ENCODE peak calls at places on chromosome 21, in ten cellular contexts. U, D, X, V, R, A, I, S, M and F are unnamed samples.

GRCh38 chr21:34846601-34847112 is 177.9 kb downstream of the CLIC6 start:
- DNase-seq in I (no peak), R (peak; percentile 42), A (peak; percentile 50), V (peak; percentile 70), X (peak; percentile 61), D (peak; percentile 58), S (peak; percentile 89), U (no peak), M (peak; percentile 93), F (peak; percentile 21)

GRCh38 chr21:36347278-36347961 is 27.4 kb downstream of the MORC3 start:
- DNase-seq in S (no peak), R (no peak), M (no peak), X (peak; percentile 11), U (no peak), V (no peak), D (no peak), A (no peak), I (no peak), F (no peak)

GRCh38 chr21:38486705-38487104 is 11.6 kb downstream of the ERG start:
- DNase-seq in R (no peak), I (no peak), A (no peak), V (no peak), U (no peak), D (no peak), X (no peak), S (no peak), M (no peak), F (no peak)

GRCh38 chr21:9741343-9741742 is 780.0 kb upstream of the TPTE start:
- DNase-seq in A (no peak), X (no peak), S (no peak), V (no peak), D (no peak), R (no peak), U (no peak), M (no peak), I (no peak), F (no peak)

GRCh38 chr21:39014751-39015150 is 168.5 kb downstream of the PSMG1 start:
- DNase-seq in S (peak; percentile 99), V (no peak), M (peak; percentile 98), R (peak; percentile 91), U (no peak), D (peak; percentile 97), X (peak; percentile 96), A (no peak), I (no peak), F (no peak)

GRCh38 chr21:25456672-25457071 is 150.6 kb downstream of the MRPL39 start:
- DNase-seq in I (no peak), V (no peak), D (peak; percentile 5), A (no peak), X (no peak), U (no peak), M (peak; percentile 79), R (no peak), S (no peak), F (no peak)

GRCh38 chr21:36710729-36711048 is 11.8 kb downstream of the SIM2 start:
- DNase-seq in M (no peak), I (no peak), X (no peak), A (no peak), U (no peak), S (no peak), D (no peak), V (peak; percentile 62), R (no peak), F (no peak)

GRCh38 chr21:36587388-36587787 is 107.5 kb upstream of the CLDN14 start:
- DNase-seq in M (peak; percentile 11), V (no peak), R (no peak), A (no peak), I (no peak), U (no peak), X (no peak), S (no peak), D (no peak), F (no peak)

GRCh38 chr21:32538147-32538792 is 47.1 kb downstream of the TCP10L start:
- DNase-seq in A (no peak), U (peak; percentile 27), S (no peak), I (no peak), R (no peak), D (no peak), X (no peak), M (peak; percentile 34), V (no peak), F (no peak)

GRCh38 chr21:32496536-32496935 is 84.0 kb downstream of the EVA1C start:
- DNase-seq in M (no peak), S (no peak), D (no peak), I (no peak), U (no peak), R (no peak), X (no peak), V (no peak), A (no peak), F (no peak)

DNA sequence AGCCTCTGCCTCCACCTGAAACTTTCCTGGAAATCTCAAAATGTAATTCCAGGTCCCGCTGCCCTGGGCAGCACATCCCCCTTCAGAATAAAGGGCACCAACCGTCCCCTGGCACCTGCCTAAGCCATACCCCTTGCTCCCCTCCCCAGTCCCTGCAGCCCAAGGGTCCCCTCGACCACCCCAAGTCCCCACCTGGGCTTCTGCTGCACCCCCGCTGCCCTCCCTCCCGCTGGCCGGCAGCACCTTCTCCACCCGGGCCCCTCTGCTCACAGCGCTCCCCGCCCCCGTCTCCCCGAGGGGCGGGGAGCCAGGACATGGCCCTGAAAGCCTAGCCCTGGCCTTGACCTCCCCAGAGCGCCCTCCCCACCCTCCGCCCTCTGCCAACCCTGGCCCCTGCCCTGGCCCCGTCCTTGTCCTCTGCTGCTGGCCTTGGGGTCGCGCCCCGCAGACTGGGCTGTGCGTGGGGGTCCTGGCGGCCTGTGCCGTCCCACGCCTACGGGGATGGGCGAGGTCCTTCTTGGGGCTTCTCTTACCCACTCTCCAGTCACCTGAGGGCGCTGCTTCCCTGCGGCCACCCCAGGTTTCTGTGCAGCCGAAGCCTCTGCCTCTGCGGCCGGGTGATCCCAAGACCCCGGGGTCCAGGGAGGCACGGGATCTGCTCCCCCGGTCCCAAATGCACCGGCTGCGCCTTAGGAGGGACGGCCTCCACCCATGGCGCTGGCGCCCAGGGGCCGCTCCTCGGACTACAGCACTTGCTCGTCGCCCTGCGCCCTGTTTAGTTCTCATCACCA is 41.7 kb downstream of the WDR4 start:
- DNase-seq in S (no peak), A (no peak), V (peak; percentile 60), R (no peak), D (no peak), M (no peak), U (no peak), I (peak; percentile 11), X (no peak), F (no peak)
- TF ChIP-seq CTCF in S (no peak), A (no peak), V (no peak), R (no peak), D (no peak), M (no peak), U (no peak), I (no peak), X (no peak), F (no peak)

GRCh38 chr21:31218830-31219608 is 125.0 kb downstream of the TIAM1 start:
- DNase-seq in U (no peak), V (no peak), R (no peak), I (peak; percentile 55), M (peak; percentile 28), A (peak; percentile 39), X (no peak), S (peak; percentile 32), D (peak; percentile 62), F (no peak)

GRCh38 chr21:31216206-31216605 is 127.9 kb downstream of the TIAM1 start:
- DNase-seq in X (no peak), M (no peak), S (no peak), V (no peak), D (no peak), U (no peak), A (no peak), I (no peak), R (no peak), F (no peak)

GRCh38 chr21:31213787-31214186 is 130.3 kb downstream of the TIAM1 start:
- DNase-seq in R (no peak), A (no peak), D (peak; percentile 33), I (no peak), S (no peak), U (no peak), X (no peak), V (no peak), M (no peak), F (no peak)
- TF ChIP-seq CTCF in R (peak; percentile 7), A (no peak), D (peak; percentile 13), I (no peak), S (no peak), U (no peak), X (no peak), V (no peak), M (peak; percentile 9), F (no peak)

DNA sequence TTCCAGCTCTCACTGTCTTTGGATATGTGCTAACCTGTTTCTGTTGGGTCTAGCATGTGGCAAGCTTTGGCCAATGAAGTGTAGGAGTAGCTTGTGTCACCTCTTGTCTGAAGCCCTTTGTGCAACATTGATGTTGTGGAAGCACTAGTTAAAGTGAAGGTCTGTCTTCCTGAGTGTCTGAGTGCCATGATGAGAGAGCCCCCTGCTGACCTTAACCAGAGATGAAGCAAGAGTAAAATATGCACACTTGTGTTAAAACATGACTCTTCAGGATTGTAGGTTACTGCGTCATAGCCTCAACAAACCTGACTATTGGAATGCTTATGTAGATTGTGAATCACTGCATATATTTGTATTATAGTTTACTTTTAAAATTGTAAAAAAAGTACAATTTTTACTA is 103.7 kb downstream of the NCAM2 start:
- DNase-seq in I (no peak), U (no peak), S (peak; percentile 27), R (no peak), M (peak; percentile 91), X (peak; percentile 48), D (peak; percentile 52), A (peak; percentile 26), V (no peak), F (no peak)
- TF ChIP-seq CTCF in I (no peak), U (no peak), S (peak; percentile 6), R (no peak), M (peak; percentile 41), X (peak; percentile 64), D (peak; percentile 19), A (peak; percentile 40), V (peak; percentile 18), F (peak; percentile 53)

GRCh38 chr21:44872266-44872567 is 1.3 kb downstream of the PTTG1IP start:
- DNase-seq in A (no peak), S (no peak), V (no peak), I (no peak), U (no peak), M (no peak), R (no peak), D (no peak), X (no peak), F (no peak)
- TF ChIP-seq CTCF in A (no peak), S (no peak), V (no peak), I (no peak), U (no peak), M (no peak), R (no peak), D (no peak), X (no peak), F (peak; percentile 24)